ENCODE peak calls at places on chromosome X, in six cellular contexts. One of them, this sample, is unnamed.

GRCh38 chrX:9501362-9501761 is 36.5 kb downstream of the TBL1X start:
- DNase-seq in H9: peak
- DNase-seq in IMR-90: no peak
- DNase-seq in H1: no peak
- DNase-seq in trophoblast cell: no peak
- DNase-seq in mesenchymal stem cell: no peak
- DNase-seq in this sample: no peak

GRCh38 chrX:134374294-134374693 is 85.7 kb upstream of the HPRT1 start:
- DNase-seq in H9: no peak
- DNase-seq in IMR-90: no peak
- DNase-seq in H1: no peak
- DNase-seq in trophoblast cell: no peak
- DNase-seq in mesenchymal stem cell: peak
- DNase-seq in this sample: no peak

GRCh38 chrX:264634-265455 is 16.3 kb upstream of the PLCXD1 start:
- DNase-seq in H9: no peak
- DNase-seq in IMR-90: no peak
- DNase-seq in H1: peak
- DNase-seq in trophoblast cell: no peak
- DNase-seq in mesenchymal stem cell: no peak
- DNase-seq in this sample: no peak

GRCh38 chrX:10168226-10168625 is 11.5 kb downstream of the CLCN4 start:
- DNase-seq in H9: no peak
- DNase-seq in IMR-90: no peak
- DNase-seq in H1: no peak
- DNase-seq in trophoblast cell: no peak
- DNase-seq in mesenchymal stem cell: no peak
- DNase-seq in this sample: no peak

GRCh38 chrX:114344756-114345155 is 239.1 kb upstream of the HTR2C start:
- DNase-seq in H9: no peak
- DNase-seq in IMR-90: peak
- DNase-seq in H1: no peak
- DNase-seq in trophoblast cell: no peak
- DNase-seq in mesenchymal stem cell: peak
- DNase-seq in this sample: peak

GRCh38 chrX:22278375-22278774 is 5.7 kb downstream of the CBLL2 start:
- DNase-seq in H9: no peak
- DNase-seq in IMR-90: no peak
- DNase-seq in H1: no peak
- DNase-seq in trophoblast cell: no peak
- DNase-seq in mesenchymal stem cell: no peak
- DNase-seq in this sample: no peak

GRCh38 chrX:109862386-109862910 is 129.4 kb upstream of the ACSL4 start:
- DNase-seq in H9: no peak
- DNase-seq in IMR-90: no peak
- DNase-seq in H1: no peak
- DNase-seq in trophoblast cell: no peak
- DNase-seq in mesenchymal stem cell: no peak
- DNase-seq in this sample: no peak

GRCh38 chrX:54288277-54288676 is 69.6 kb downstream of the WNK3 start:
- DNase-seq in H9: no peak
- DNase-seq in IMR-90: peak
- DNase-seq in H1: no peak
- DNase-seq in trophoblast cell: no peak
- DNase-seq in mesenchymal stem cell: peak
- DNase-seq in this sample: no peak

GRCh38 chrX:44036336-44036735 is 63.1 kb upstream of the NDP start:
- DNase-seq in H9: no peak
- DNase-seq in IMR-90: peak
- DNase-seq in H1: no peak
- DNase-seq in trophoblast cell: peak
- DNase-seq in mesenchymal stem cell: peak
- DNase-seq in this sample: no peak

GRCh38 chrX:33204889-33205288 is 6.5 kb downstream of the DMD start:
- DNase-seq in H9: no peak
- DNase-seq in IMR-90: peak
- DNase-seq in H1: no peak
- DNase-seq in trophoblast cell: no peak
- DNase-seq in mesenchymal stem cell: no peak
- DNase-seq in this sample: no peak

GRCh38 chrX:42776195-42776594 is 1.8 kb downstream of the PPP1R2C start:
- DNase-seq in H9: no peak
- DNase-seq in IMR-90: no peak
- DNase-seq in H1: no peak
- DNase-seq in trophoblast cell: no peak
- DNase-seq in mesenchymal stem cell: no peak
- DNase-seq in this sample: no peak

GRCh38 chrX:148133099-148133725 is 152.1 kb downstream of the FMR1NB start:
- DNase-seq in H9: no peak
- DNase-seq in IMR-90: no peak
- DNase-seq in H1: no peak
- DNase-seq in trophoblast cell: no peak
- DNase-seq in mesenchymal stem cell: no peak
- DNase-seq in this sample: no peak

GRCh38 chrX:39309721-39310152 is 508.5 kb downstream of the MID1IP1 start:
- DNase-seq in H9: no peak
- DNase-seq in IMR-90: no peak
- DNase-seq in H1: no peak
- DNase-seq in trophoblast cell: no peak
- DNase-seq in mesenchymal stem cell: peak
- DNase-seq in this sample: no peak

GRCh38 chrX:148535639-148536038 is 35.2 kb downstream of the AFF2 start:
- DNase-seq in H9: no peak
- DNase-seq in IMR-90: no peak
- DNase-seq in H1: no peak
- DNase-seq in trophoblast cell: no peak
- DNase-seq in mesenchymal stem cell: no peak
- DNase-seq in this sample: no peak

GRCh38 chrX:53421125-53421524 is 1.3 kb downstream of the SMC1A start:
- DNase-seq in H9: no peak
- DNase-seq in IMR-90: no peak
- DNase-seq in H1: no peak
- DNase-seq in trophoblast cell: no peak
- DNase-seq in mesenchymal stem cell: no peak
- DNase-seq in this sample: no peak

GRCh38 chrX:109707322-109707721 is 25.7 kb downstream of the ACSL4 start:
- DNase-seq in H9: no peak
- DNase-seq in IMR-90: no peak
- DNase-seq in H1: no peak
- DNase-seq in trophoblast cell: no peak
- DNase-seq in mesenchymal stem cell: peak
- DNase-seq in this sample: no peak

DNA sequence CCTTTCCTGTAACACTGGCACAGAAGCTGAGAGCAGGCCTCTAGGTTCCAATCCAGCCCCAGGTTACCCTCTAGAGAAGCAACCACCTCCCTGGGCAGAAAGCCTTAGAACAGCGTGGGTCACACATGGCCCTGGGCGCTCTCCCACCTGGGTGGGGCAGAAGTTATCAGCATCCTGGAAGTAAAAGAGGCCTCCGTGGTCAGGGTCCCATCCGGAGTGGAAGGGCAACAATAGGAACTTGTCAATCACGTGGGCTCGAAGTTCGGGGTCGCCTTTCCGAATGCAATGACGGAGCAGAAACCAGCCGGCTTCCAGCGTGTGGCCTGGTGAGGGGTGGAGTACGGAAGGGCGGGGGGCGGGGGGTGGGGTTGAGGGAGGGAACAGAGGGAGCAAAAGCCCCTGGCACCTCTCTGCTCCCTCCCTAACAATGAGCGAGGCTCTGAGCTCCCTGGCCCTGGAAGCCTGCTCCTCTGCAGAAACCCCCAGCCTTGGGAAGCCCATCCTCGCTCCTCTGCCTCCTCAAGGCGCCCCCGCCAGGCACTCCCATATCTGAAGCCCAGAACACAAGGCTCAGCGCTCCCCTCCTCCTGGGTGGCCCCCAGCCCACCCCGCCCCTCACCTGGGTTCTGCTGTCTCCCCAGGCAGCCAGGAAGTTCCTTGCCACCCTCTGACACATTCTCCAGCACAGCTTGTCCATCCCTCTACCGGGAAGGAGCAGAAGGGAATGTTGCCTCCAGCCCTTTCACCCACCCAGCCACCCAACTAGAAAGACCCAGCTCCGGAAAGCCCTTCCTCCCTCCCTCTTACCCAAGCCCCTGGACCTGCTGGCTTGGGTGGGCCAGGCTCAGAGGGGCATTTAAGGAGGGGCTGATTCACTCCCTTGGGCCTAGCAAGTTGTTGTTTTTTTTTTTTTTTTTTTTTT is 2.9 kb downstream of the RENBP start:
- DNase-seq in H9: peak
- DNase-seq in IMR-90: no peak
- DNase-seq in H1: no peak
- DNase-seq in trophoblast cell: no peak
- DNase-seq in mesenchymal stem cell: no peak
- DNase-seq in this sample: no peak
- H3K18ac ChIP-seq in H9: peak
- H3K18ac ChIP-seq in IMR-90: no peak
- H3K18ac ChIP-seq in H1: peak
- H3K18ac ChIP-seq in trophoblast cell: no peak
- H3K18ac ChIP-seq in mesenchymal stem cell: peak
- H3K18ac ChIP-seq in this sample: peak

DNA sequence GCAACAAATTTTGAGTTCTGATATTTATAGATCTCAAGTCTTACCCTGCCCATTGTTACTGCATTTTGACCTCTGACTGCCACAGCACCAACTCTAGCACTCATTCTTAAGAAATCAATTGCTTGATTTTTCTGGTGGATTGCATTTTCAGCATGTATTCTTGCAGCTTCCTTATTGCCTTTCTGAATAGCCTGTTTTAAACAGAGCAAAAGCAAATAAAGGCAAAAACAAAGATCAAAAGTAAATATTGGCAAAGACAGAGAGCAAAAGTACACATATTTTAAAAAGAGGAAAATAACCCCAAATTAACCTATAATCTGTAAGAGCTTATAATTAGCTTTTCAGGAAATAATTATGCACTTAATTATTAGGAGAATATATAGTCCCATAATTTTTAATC is 129.4 kb upstream of the TENT5D start:
- DNase-seq in H9: no peak
- DNase-seq in IMR-90: no peak
- DNase-seq in H1: no peak
- DNase-seq in trophoblast cell: no peak
- DNase-seq in mesenchymal stem cell: no peak
- DNase-seq in this sample: no peak
- H4K91ac ChIP-seq in H9: no peak
- H4K91ac ChIP-seq in IMR-90: no peak
- H4K91ac ChIP-seq in H1: no peak
- H4K91ac ChIP-seq in trophoblast cell: no peak
- H4K91ac ChIP-seq in mesenchymal stem cell: no peak
- H4K91ac ChIP-seq in this sample: no peak

GRCh38 chrX:6226646-6227444 is 1.8 kb downstream of the NLGN4X start:
- DNase-seq in H9: peak
- DNase-seq in IMR-90: no peak
- DNase-seq in H1: peak
- DNase-seq in trophoblast cell: no peak
- DNase-seq in mesenchymal stem cell: no peak
- DNase-seq in this sample: peak

GRCh38 chrX:6226053-6226645 is 2.5 kb downstream of the NLGN4X start:
- DNase-seq in H9: peak
- DNase-seq in IMR-90: no peak
- DNase-seq in H1: peak
- DNase-seq in trophoblast cell: no peak
- DNase-seq in mesenchymal stem cell: peak
- DNase-seq in this sample: peak

GRCh38 chrX:6223516-6223915 is 5.2 kb downstream of the NLGN4X start:
- DNase-seq in H9: no peak
- DNase-seq in IMR-90: no peak
- DNase-seq in H1: no peak
- DNase-seq in trophoblast cell: no peak
- DNase-seq in mesenchymal stem cell: no peak
- DNase-seq in this sample: no peak

GRCh38 chrX:6227445-6227820 is 1.2 kb downstream of the NLGN4X start:
- DNase-seq in H9: no peak
- DNase-seq in IMR-90: no peak
- DNase-seq in H1: no peak
- DNase-seq in trophoblast cell: no peak
- DNase-seq in mesenchymal stem cell: no peak
- DNase-seq in this sample: peak

GRCh38 chrX:6225307-6226052 is 3.2 kb downstream of the NLGN4X start:
- DNase-seq in H9: no peak
- DNase-seq in IMR-90: no peak
- DNase-seq in H1: no peak
- DNase-seq in trophoblast cell: no peak
- DNase-seq in mesenchymal stem cell: no peak
- DNase-seq in this sample: peak
- H3K18ac ChIP-seq in H9: no peak
- H3K18ac ChIP-seq in IMR-90: no peak
- H3K18ac ChIP-seq in H1: no peak
- H3K18ac ChIP-seq in trophoblast cell: no peak
- H3K18ac ChIP-seq in mesenchymal stem cell: no peak
- H3K18ac ChIP-seq in this sample: no peak

GRCh38 chrX:153397256-153397960 is 3.7 kb downstream of the PNMA6E start:
- DNase-seq in H9: no peak
- DNase-seq in IMR-90: no peak
- DNase-seq in H1: no peak
- DNase-seq in trophoblast cell: no peak
- DNase-seq in mesenchymal stem cell: no peak
- DNase-seq in this sample: no peak

GRCh38 chrX:153395613-153396319 is 5.4 kb downstream of the PNMA6E start:
- DNase-seq in H9: no peak
- DNase-seq in IMR-90: no peak
- DNase-seq in H1: no peak
- DNase-seq in trophoblast cell: no peak
- DNase-seq in mesenchymal stem cell: no peak
- DNase-seq in this sample: no peak

GRCh38 chrX:153398275-153398960 is 2.7 kb downstream of the PNMA6E start:
- DNase-seq in H9: no peak
- DNase-seq in IMR-90: no peak
- DNase-seq in H1: no peak
- DNase-seq in trophoblast cell: no peak
- DNase-seq in mesenchymal stem cell: no peak
- DNase-seq in this sample: no peak

GRCh38 chrX:153394595-153394994 is 6.6 kb downstream of the PNMA6E start:
- DNase-seq in H9: no peak
- DNase-seq in IMR-90: no peak
- DNase-seq in H1: no peak
- DNase-seq in trophoblast cell: no peak
- DNase-seq in mesenchymal stem cell: no peak
- DNase-seq in this sample: no peak

DNA sequence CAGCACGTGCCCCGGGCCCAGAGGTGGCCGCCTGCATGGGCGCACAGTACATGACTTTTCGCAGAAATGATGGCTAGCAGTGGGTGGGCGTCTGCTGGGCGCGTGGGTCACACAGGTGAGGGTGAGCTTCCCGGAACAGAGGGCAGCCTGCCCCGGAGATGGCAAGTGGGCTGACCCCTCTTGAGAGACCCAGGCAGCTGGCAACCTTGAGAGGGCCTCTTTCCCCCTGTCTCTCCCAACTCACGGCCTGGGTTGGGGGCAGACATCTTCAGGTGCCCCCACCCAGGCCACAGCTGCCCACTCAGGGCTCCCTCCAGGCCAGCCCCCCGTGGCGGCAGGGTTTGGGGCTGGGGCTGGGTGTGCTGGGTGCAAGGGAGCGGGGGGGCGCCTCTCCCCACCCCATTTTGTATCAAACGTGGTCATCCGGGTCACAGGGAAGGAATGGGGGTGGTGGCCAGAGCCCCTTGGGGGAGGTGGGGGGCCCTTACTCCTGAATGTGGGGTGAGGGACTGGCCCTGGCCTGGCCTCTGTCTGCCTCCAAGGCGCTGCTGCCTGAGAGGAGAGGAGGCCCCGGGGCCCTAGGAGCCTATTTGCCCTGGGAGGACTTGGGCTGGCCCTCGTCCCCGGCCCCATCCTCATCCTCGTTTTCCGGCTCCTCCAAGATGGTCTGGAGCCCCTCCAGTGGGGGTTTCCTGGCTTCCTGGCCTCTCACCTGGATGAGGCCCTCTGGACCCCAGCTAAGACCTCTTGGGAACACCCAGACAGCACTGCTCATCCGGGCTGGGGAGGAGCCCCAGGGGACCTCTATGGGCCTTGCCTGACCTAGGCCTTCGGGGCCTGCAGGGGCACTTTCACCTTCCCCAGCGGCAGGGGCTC is 4.6 kb downstream of the PNMA6E start:
- DNase-seq in H9: no peak
- DNase-seq in IMR-90: no peak
- DNase-seq in H1: no peak
- DNase-seq in trophoblast cell: no peak
- DNase-seq in mesenchymal stem cell: no peak
- DNase-seq in this sample: no peak
- H4K91ac ChIP-seq in H9: no peak
- H4K91ac ChIP-seq in IMR-90: no peak
- H4K91ac ChIP-seq in H1: no peak
- H4K91ac ChIP-seq in trophoblast cell: no peak
- H4K91ac ChIP-seq in mesenchymal stem cell: no peak
- H4K91ac ChIP-seq in this sample: no peak